ENCODE peak calls at places on chromosomes 6 and 20, in four cellular contexts. One of them, this sample, is unnamed.

GRCh38 chr20:33584976-33585375 is 77.2 kb upstream of the C20orf144 start:
- DNase-seq in mammary epithelial cell: no peak
- DNase-seq in breast epithelium: no peak
- DNase-seq in lower lobe of right lung: no peak
- DNase-seq in this sample: peak

GRCh38 chr6:108836061-108836460 is 12.2 kb upstream of the ARMC2 start:
- DNase-seq in lower lobe of right lung: no peak
- DNase-seq in breast epithelium: no peak
- DNase-seq in mammary epithelial cell: no peak
- DNase-seq in this sample: no peak

GRCh38 chr20:61125076-61125475 is 127.0 kb upstream of the CDH4 start:
- DNase-seq in lower lobe of right lung: no peak
- DNase-seq in mammary epithelial cell: no peak
- DNase-seq in breast epithelium: no peak
- DNase-seq in this sample: no peak

GRCh38 chr6:157896931-157897330 is 73.9 kb downstream of the SNX9 start:
- DNase-seq in lower lobe of right lung: no peak
- DNase-seq in breast epithelium: no peak
- DNase-seq in mammary epithelial cell: no peak
- DNase-seq in this sample: no peak

GRCh38 chr20:35515949-35516645 is 13.4 kb downstream of the C20orf173 start:
- DNase-seq in lower lobe of right lung: no peak
- DNase-seq in breast epithelium: peak
- DNase-seq in mammary epithelial cell: peak
- DNase-seq in this sample: peak

GRCh38 chr20:14688045-14688444 is 350.6 kb upstream of the FLRT3 start:
- DNase-seq in breast epithelium: no peak
- DNase-seq in lower lobe of right lung: no peak
- DNase-seq in mammary epithelial cell: no peak
- DNase-seq in this sample: no peak

GRCh38 chr6:30219244-30219643 is 6.0 kb upstream of the TRIM26 start:
- DNase-seq in mammary epithelial cell: peak
- DNase-seq in lower lobe of right lung: no peak
- DNase-seq in breast epithelium: no peak
- DNase-seq in this sample: peak

GRCh38 chr20:16216227-16217210 is 356.7 kb downstream of the KIF16B start:
- DNase-seq in lower lobe of right lung: no peak
- DNase-seq in breast epithelium: no peak
- DNase-seq in mammary epithelial cell: no peak
- DNase-seq in this sample: no peak

GRCh38 chr20:1935696-1936366 is 40.6 kb downstream of the SIRPA start:
- DNase-seq in mammary epithelial cell: no peak
- DNase-seq in breast epithelium: no peak
- DNase-seq in lower lobe of right lung: no peak
- DNase-seq in this sample: no peak

GRCh38 chr6:57017069-57017468 is 29.4 kb upstream of the KIAA1586 start:
- DNase-seq in breast epithelium: no peak
- DNase-seq in lower lobe of right lung: no peak
- DNase-seq in mammary epithelial cell: no peak
- DNase-seq in this sample: no peak

GRCh38 chr20:54680872-54681297 is 205.5 kb downstream of the DOK5 start:
- DNase-seq in breast epithelium: no peak
- DNase-seq in lower lobe of right lung: no peak
- DNase-seq in mammary epithelial cell: peak
- DNase-seq in this sample: peak

GRCh38 chr20:16363832-16364687 is 209.2 kb downstream of the KIF16B start:
- DNase-seq in mammary epithelial cell: no peak
- DNase-seq in breast epithelium: no peak
- DNase-seq in lower lobe of right lung: no peak
- DNase-seq in this sample: no peak

GRCh38 chr20:16922834-16923233 is 174.7 kb downstream of the OTOR start:
- DNase-seq in lower lobe of right lung: no peak
- DNase-seq in mammary epithelial cell: peak
- DNase-seq in breast epithelium: no peak
- DNase-seq in this sample: peak

GRCh38 chr6:69155467-69155866 is 520.4 kb downstream of the ADGRB3 start:
- DNase-seq in mammary epithelial cell: no peak
- DNase-seq in lower lobe of right lung: no peak
- DNase-seq in breast epithelium: no peak
- DNase-seq in this sample: peak

GRCh38 chr6:133890941-133891813 is 2.3 kb downstream of the TCF21 start:
- DNase-seq in lower lobe of right lung: peak
- DNase-seq in mammary epithelial cell: no peak
- DNase-seq in breast epithelium: no peak
- DNase-seq in this sample: peak

GRCh38 chr6:14757414-14757813 is 488.5 kb upstream of the JARID2 start:
- DNase-seq in lower lobe of right lung: no peak
- DNase-seq in breast epithelium: no peak
- DNase-seq in mammary epithelial cell: no peak
- DNase-seq in this sample: no peak

GRCh38 chr6:150620244-150620643 is 20.6 kb downstream of the PLEKHG1 start:
- DNase-seq in breast epithelium: no peak
- DNase-seq in lower lobe of right lung: no peak
- DNase-seq in mammary epithelial cell: no peak
- DNase-seq in this sample: no peak

GRCh38 chr20:2626853-2627541 is 25.4 kb upstream of the NOP56 start:
- DNase-seq in mammary epithelial cell: peak
- DNase-seq in breast epithelium: no peak
- DNase-seq in lower lobe of right lung: peak
- DNase-seq in this sample: no peak

GRCh38 chr6:151702851-151703629 is 104.4 kb upstream of the ESR1 start:
- DNase-seq in mammary epithelial cell: no peak
- DNase-seq in lower lobe of right lung: no peak
- DNase-seq in breast epithelium: no peak
- DNase-seq in this sample: no peak

GRCh38 chr6:116369540-116370327 is 1.0 kb upstream of the DSE start:
- DNase-seq in lower lobe of right lung: no peak
- DNase-seq in breast epithelium: no peak
- DNase-seq in mammary epithelial cell: no peak
- DNase-seq in this sample: no peak

GRCh38 chr6:109397020-109397419 is 14.8 kb upstream of the CD164 start:
- DNase-seq in breast epithelium: no peak
- DNase-seq in mammary epithelial cell: no peak
- DNase-seq in lower lobe of right lung: no peak
- DNase-seq in this sample: no peak

GRCh38 chr6:107080036-107080435 is 35.3 kb downstream of the BEND3 start:
- DNase-seq in lower lobe of right lung: no peak
- DNase-seq in mammary epithelial cell: no peak
- DNase-seq in breast epithelium: no peak
- DNase-seq in this sample: no peak

GRCh38 chr6:32192608-32193039 is at the start of gene GPSM3:
- DNase-seq in breast epithelium: no peak
- DNase-seq in mammary epithelial cell: no peak
- DNase-seq in lower lobe of right lung: peak
- DNase-seq in this sample: no peak

GRCh38 chr6:145845557-145845956 is 31.0 kb upstream of the FBXO30 start:
- DNase-seq in lower lobe of right lung: no peak
- DNase-seq in mammary epithelial cell: no peak
- DNase-seq in breast epithelium: no peak
- DNase-seq in this sample: no peak

GRCh38 chr6:75421316-75422023 is 72.1 kb downstream of the FILIP1 start:
- DNase-seq in mammary epithelial cell: no peak
- DNase-seq in breast epithelium: no peak
- DNase-seq in lower lobe of right lung: no peak
- DNase-seq in this sample: no peak

GRCh38 chr6:40349566-40350192 is 237.5 kb downstream of the LRFN2 start:
- DNase-seq in breast epithelium: no peak
- DNase-seq in lower lobe of right lung: no peak
- DNase-seq in mammary epithelial cell: no peak
- DNase-seq in this sample: no peak

GRCh38 chr6:150169609-150170008 is 26.8 kb downstream of the PPP1R14C start:
- DNase-seq in lower lobe of right lung: no peak
- DNase-seq in mammary epithelial cell: peak
- DNase-seq in breast epithelium: no peak
- DNase-seq in this sample: peak

GRCh38 chr20:59788196-59788735 is 145.2 kb downstream of the SYCP2 start:
- DNase-seq in lower lobe of right lung: no peak
- DNase-seq in breast epithelium: no peak
- DNase-seq in mammary epithelial cell: no peak
- DNase-seq in this sample: no peak

GRCh38 chr20:32325706-32326506 is 32.2 kb upstream of the ASXL1 start:
- DNase-seq in mammary epithelial cell: peak
- DNase-seq in breast epithelium: no peak
- DNase-seq in lower lobe of right lung: no peak
- DNase-seq in this sample: peak

GRCh38 chr6:88843040-88843439 is 120.4 kb downstream of the RNGTT start:
- DNase-seq in lower lobe of right lung: no peak
- DNase-seq in mammary epithelial cell: no peak
- DNase-seq in breast epithelium: no peak
- DNase-seq in this sample: no peak

GRCh38 chr20:62293111-62293784 is 9.5 kb upstream of the ADRM1 start:
- DNase-seq in mammary epithelial cell: no peak
- DNase-seq in lower lobe of right lung: no peak
- DNase-seq in breast epithelium: no peak
- DNase-seq in this sample: no peak

GRCh38 chr6:99002826-99003225 is 55.1 kb upstream of the FBXL4 start:
- DNase-seq in breast epithelium: no peak
- DNase-seq in mammary epithelial cell: no peak
- DNase-seq in lower lobe of right lung: no peak
- DNase-seq in this sample: no peak

GRCh38 chr6:39855356-39855995 is 63.3 kb downstream of the DAAM2 start:
- DNase-seq in lower lobe of right lung: no peak
- DNase-seq in mammary epithelial cell: no peak
- DNase-seq in breast epithelium: no peak
- DNase-seq in this sample: no peak

GRCh38 chr6:155327326-155328073 is 13.2 kb upstream of the TFB1M start:
- DNase-seq in mammary epithelial cell: peak
- DNase-seq in breast epithelium: peak
- DNase-seq in lower lobe of right lung: peak
- DNase-seq in this sample: no peak

GRCh38 chr20:50514750-50515149 is 4.6 kb downstream of the PTPN1 start:
- DNase-seq in breast epithelium: no peak
- DNase-seq in lower lobe of right lung: no peak
- DNase-seq in mammary epithelial cell: no peak
- DNase-seq in this sample: no peak

GRCh38 chr20:57074386-57074785 is 192.1 kb downstream of the BMP7 start:
- DNase-seq in mammary epithelial cell: no peak
- DNase-seq in breast epithelium: no peak
- DNase-seq in lower lobe of right lung: no peak
- DNase-seq in this sample: no peak

GRCh38 chr20:57076951-57077350 is 189.5 kb downstream of the BMP7 start:
- DNase-seq in lower lobe of right lung: no peak
- DNase-seq in mammary epithelial cell: no peak
- DNase-seq in breast epithelium: no peak
- DNase-seq in this sample: no peak

GRCh38 chr20:57073402-57073801 is 193.0 kb downstream of the BMP7 start:
- DNase-seq in lower lobe of right lung: no peak
- DNase-seq in mammary epithelial cell: no peak
- DNase-seq in breast epithelium: no peak
- DNase-seq in this sample: no peak

GRCh38 chr20:57076202-57076651 is 190.2 kb downstream of the BMP7 start:
- DNase-seq in lower lobe of right lung: no peak
- DNase-seq in breast epithelium: no peak
- DNase-seq in mammary epithelial cell: peak
- DNase-seq in this sample: peak

GRCh38 chr20:57075181-57075580 is 191.3 kb downstream of the BMP7 start:
- DNase-seq in mammary epithelial cell: no peak
- DNase-seq in lower lobe of right lung: no peak
- DNase-seq in breast epithelium: no peak
- DNase-seq in this sample: no peak
- H3K27ac ChIP-seq in mammary epithelial cell: no peak
- H3K27ac ChIP-seq in lower lobe of right lung: no peak
- H3K27ac ChIP-seq in breast epithelium: no peak
- H3K27ac ChIP-seq in this sample: no peak

DNA sequence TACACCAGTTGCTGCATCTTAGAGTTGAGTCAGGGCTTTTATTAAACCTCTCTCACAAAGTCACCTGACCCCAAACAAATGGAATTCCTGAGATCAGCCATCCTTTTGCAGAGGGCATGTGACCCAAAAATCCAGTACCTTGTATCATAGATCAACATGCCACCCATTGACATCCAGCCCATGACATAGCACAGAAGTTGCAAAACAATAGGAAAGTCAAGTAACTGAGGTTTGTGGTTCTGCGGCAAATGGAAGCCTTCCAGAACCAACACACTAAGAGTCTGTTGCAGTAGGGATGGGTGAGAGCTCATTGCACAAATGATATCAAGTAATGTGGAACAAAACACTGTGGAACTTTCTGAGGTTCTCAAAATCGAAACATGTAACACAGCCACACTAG is 111.2 kb downstream of the PDE7B start:
- DNase-seq in lower lobe of right lung: no peak
- DNase-seq in mammary epithelial cell: peak
- DNase-seq in breast epithelium: peak
- DNase-seq in this sample: no peak
- H3K27ac ChIP-seq in lower lobe of right lung: no peak
- H3K27ac ChIP-seq in mammary epithelial cell: no peak
- H3K27ac ChIP-seq in breast epithelium: no peak
- H3K27ac ChIP-seq in this sample: no peak

GRCh38 chr6:112275365-112275764 is 21.0 kb upstream of the LAMA4 start:
- DNase-seq in breast epithelium: no peak
- DNase-seq in lower lobe of right lung: no peak
- DNase-seq in mammary epithelial cell: no peak
- DNase-seq in this sample: no peak

GRCh38 chr6:112274774-112275173 is 20.4 kb upstream of the LAMA4 start:
- DNase-seq in breast epithelium: no peak
- DNase-seq in lower lobe of right lung: no peak
- DNase-seq in mammary epithelial cell: no peak
- DNase-seq in this sample: no peak

GRCh38 chr6:112282217-112282616 is 27.9 kb upstream of the LAMA4 start:
- DNase-seq in lower lobe of right lung: peak
- DNase-seq in breast epithelium: peak
- DNase-seq in mammary epithelial cell: peak
- DNase-seq in this sample: peak

GRCh38 chr6:112283621-112284020 is 29.3 kb upstream of the LAMA4 start:
- DNase-seq in breast epithelium: no peak
- DNase-seq in mammary epithelial cell: no peak
- DNase-seq in lower lobe of right lung: no peak
- DNase-seq in this sample: no peak

GRCh38 chr6:112279044-112279916 is 24.9 kb upstream of the LAMA4 start:
- DNase-seq in lower lobe of right lung: no peak
- DNase-seq in mammary epithelial cell: no peak
- DNase-seq in breast epithelium: no peak
- DNase-seq in this sample: no peak
- H3K27ac ChIP-seq in lower lobe of right lung: peak
- H3K27ac ChIP-seq in mammary epithelial cell: no peak
- H3K27ac ChIP-seq in breast epithelium: no peak
- H3K27ac ChIP-seq in this sample: peak

DNA sequence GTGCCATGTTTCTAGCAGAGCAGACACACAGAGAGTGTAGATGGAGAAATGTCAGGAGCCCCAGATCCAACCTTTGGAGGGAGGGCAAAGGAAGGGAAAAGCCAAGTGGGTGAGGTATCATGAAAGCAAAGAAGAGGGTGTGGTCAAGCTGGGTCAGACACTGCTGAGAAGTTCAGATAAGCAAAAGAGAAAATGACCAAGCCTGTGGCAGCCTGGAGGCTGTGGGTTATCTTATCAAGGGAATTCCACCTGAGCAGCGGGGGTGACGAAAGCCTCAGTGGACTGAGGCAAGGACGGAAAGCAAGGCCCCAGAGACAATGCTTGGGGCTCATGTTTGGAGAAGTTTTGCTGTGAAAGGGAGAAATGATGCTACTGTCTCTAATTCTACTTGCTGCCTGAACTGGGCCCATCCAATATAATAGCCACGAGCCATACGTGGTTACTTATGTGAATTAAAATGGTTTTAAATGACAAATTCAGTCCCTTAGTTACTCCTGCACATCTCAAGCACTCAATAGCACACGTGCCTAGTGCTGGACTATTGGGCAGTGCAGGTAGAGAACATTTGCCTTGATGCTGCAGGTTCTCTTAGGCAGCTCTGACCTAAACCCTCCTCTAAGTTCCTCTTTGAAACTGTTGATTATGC is 63.8 kb downstream of the SLC22A23 start:
- DNase-seq in breast epithelium: no peak
- DNase-seq in lower lobe of right lung: no peak
- DNase-seq in mammary epithelial cell: no peak
- DNase-seq in this sample: no peak
- H3K27ac ChIP-seq in breast epithelium: no peak
- H3K27ac ChIP-seq in lower lobe of right lung: no peak
- H3K27ac ChIP-seq in mammary epithelial cell: no peak
- H3K27ac ChIP-seq in this sample: no peak

This sample was measured in RWPE1.